ENCODE peak calls at places on chromosomes 4 and X, in four cellular contexts. S is SK-N-SH, A is K562, I is H1. J is an unnamed sample.

GRCh38 chr4:74157116-74157742 is 689 bp upstream of the MTHFD2L start:
- DNase-seq in S (no peak), A (peak), I (no peak), J (no peak)

GRCh38 chrX:30060718-30061117 is 154.6 kb upstream of the MAGEB2 start:
- DNase-seq in S (peak), A (no peak), I (no peak), J (peak)

GRCh38 chrX:33605997-33606396 is 394.6 kb upstream of the DMD start:
- DNase-seq in S (no peak), A (no peak), I (no peak), J (no peak)

GRCh38 chrX:3638280-3638873 is 75.1 kb downstream of the PRKX start:
- DNase-seq in S (peak), A (peak), I (peak), J (peak)

GRCh38 chrX:68998716-68999115 is 166.5 kb downstream of the PJA1 start:
- DNase-seq in S (no peak), A (no peak), I (peak), J (no peak)

GRCh38 chr4:87038837-87039715 is 104.3 kb downstream of the AFF1 start:
- DNase-seq in S (peak), A (no peak), I (peak), J (peak)

GRCh38 chr4:145907363-145907762 is 31.3 kb downstream of the ZNF827 start:
- DNase-seq in S (no peak), A (no peak), I (no peak), J (no peak)

GRCh38 chrX:72041166-72041565 is 90.5 kb downstream of the RTL5 start:
- DNase-seq in S (no peak), A (no peak), I (no peak), J (no peak)

GRCh38 chr4:1238676-1239000 is 10.3 kb downstream of the CTBP1 start:
- DNase-seq in S (peak), A (no peak), I (no peak), J (no peak)

GRCh38 chr4:73631565-73632226 is 11.5 kb upstream of the RASSF6 start:
- DNase-seq in S (no peak), A (no peak), I (no peak), J (no peak)

GRCh38 chrX:36348509-36348908 is 429.0 kb downstream of the CFAP47 start:
- DNase-seq in S (no peak), A (no peak), I (no peak), J (no peak)

GRCh38 chr4:13984996-13985780 is 357.7 kb upstream of the BOD1L1 start:
- DNase-seq in S (no peak), A (no peak), I (no peak), J (no peak)

GRCh38 chr4:37197899-37198298 is 46.6 kb upstream of the NWD2 start:
- DNase-seq in S (no peak), A (no peak), I (no peak), J (no peak)

GRCh38 chrX:68808686-68809357 is 20.0 kb upstream of the EFNB1 start:
- DNase-seq in S (peak), A (peak), I (no peak), J (peak)

GRCh38 chrX:6292599-6292998 is 63.9 kb upstream of the NLGN4X start:
- DNase-seq in S (peak), A (no peak), I (no peak), J (peak)

GRCh38 chrX:25017667-25018247 is 2.0 kb upstream of the ARX start:
- DNase-seq in S (peak), A (no peak), I (no peak), J (no peak)

GRCh38 chr4:10619220-10619619 is 65.3 kb downstream of the CLNK start:
- DNase-seq in S (no peak), A (no peak), I (no peak), J (no peak)
- TF ChIP-seq TEAD4 in S (no peak), A (no peak), I (no peak), J (no peak)

DNA sequence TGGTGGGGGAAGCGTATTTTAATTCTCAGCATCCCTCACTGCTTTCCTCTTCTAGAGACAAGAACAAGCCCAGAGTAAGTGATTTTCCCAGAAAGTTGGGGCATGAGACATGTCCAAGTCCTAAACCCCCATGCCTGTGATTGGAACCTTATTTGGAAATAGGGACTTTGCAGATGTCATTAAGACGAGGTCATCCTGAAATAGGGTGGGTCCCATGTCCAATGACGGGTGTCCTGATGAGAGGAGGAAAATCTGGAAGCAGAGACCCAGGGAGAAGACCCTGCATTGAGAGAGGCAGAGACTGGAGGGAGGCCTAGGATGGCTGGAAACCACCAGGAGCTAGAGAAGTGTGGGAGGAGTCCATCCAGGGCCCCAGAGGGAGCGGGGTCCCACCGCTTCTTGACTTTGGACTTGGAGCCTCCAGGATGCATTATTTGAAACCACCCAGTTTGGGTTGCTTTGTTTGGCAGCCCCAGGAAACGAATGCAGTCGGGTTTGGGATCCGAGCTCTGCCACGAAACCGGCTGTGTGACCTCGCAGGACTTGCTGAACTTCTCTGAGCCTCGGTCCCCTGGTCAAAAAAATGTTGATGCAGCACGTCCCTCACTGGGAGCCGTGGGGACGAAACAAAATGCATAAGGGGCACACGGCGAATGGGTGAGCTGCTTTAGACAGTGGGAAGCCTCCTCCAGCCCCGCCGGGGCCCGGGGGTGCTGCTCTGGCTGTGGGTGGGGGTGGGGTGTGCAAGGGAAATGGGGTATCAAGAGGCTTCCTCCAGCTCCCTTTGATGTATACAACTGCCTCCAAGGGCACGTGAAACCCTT is 113.9 kb downstream of the CPZ start:
- DNase-seq in S (no peak), A (no peak), I (peak), J (peak)
- TF ChIP-seq MAX in S (no peak), A (no peak), I (no peak), J (no peak)

GRCh38 chrX:41238543-41238942 is 95.4 kb upstream of the DDX3X start:
- DNase-seq in S (no peak), A (peak), I (no peak), J (no peak)
- TF ChIP-seq TEAD4 in S (no peak), A (no peak), I (no peak), J (no peak)

GRCh38 chrX:122586831-122587230 is 597.2 kb upstream of the GRIA3 start:
- DNase-seq in S (no peak), A (no peak), I (no peak), J (no peak)

GRCh38 chrX:122596998-122597397 is 587.1 kb upstream of the GRIA3 start:
- DNase-seq in S (no peak), A (no peak), I (no peak), J (no peak)

DNA sequence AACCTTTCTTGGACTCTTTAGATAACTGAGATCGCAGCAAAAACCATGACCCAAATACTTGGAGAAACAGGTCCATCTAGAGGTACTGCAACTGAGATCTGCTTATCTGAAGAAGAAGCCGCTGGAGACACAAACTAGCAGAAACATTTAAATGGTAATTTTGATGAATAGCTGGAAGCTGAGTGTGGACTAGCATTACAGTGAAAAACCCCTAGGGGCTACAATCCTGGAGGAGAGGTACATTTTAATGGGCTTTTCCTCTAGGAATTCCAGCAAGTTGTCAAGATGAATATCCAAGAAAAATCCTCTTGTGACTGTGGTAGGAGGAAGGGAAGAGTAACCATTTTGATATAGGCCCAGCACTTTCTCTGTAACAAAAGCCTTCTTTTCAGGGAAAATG is 592.5 kb upstream of the GRIA3 start:
- DNase-seq in S (no peak), A (no peak), I (no peak), J (no peak)
- TF ChIP-seq MAX in S (no peak), A (no peak), I (no peak), J (no peak)

DNA sequence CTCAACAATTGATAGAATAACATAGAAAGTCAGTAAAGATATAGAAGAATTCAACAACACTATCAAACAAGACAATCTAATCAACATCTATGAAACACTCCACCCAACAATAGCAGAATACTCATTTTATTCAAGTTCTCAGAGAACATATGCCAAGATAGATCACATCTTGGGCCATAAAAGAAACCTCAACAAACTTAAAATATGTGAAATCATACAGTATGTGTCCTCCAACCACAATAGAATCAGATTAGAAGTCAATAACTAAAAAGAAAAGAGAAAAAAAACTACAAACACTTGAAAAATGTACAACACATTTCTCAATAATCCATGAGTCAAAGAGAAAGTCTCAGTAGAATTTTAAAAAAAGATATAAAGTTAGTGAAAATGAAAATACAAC is 78.6 kb upstream of the LDB2 start:
- DNase-seq in S (no peak), A (no peak), I (no peak), J (no peak)
- TF ChIP-seq TEAD4 in S (no peak), A (no peak), I (no peak), J (no peak)

DNA sequence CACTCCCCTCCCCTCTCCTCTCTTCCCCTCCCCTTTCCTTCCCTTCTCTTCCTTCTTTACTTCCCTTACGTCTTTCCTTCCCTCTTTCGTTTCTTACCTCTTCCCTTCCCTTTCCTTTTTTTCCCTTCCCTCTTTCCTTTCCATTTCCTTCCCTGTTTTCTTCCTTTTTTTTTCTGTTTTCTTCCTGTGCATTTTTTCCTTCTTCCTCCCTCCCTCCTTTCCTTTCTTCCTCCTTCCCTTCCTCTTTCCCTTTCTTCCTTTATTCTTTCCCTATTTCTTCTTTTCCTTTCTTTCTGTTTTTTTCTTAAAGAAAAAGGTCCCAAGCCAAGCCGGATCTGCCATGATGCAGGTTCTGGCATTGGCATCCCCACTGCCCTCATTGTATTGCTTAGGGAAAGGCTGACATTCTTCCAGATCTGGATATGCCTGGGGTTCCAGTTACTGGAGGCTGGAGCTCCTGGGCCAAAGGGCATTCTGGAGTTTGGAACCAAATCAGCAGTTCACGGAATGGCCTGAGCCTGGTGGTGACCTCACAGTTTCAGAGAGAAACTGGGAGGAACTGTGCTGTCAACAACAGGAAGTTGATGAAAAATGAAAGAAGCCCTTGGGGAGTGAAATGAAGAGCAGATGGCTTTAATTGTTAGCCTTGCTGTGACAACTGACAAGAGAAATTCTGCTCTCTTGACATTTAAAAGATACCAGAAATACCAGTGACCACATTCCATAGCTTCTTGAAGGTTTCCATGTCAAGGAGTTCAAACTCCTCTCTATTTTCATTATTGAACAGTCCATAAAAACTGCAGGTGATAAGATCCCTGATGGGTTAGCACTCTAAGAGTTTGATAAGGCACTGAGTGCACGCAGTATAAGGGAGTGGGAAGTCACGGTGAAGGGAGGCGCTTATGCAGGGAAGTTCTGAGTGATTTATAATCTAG is 622.1 kb downstream of the SPRY1 start:
- DNase-seq in S (peak), A (no peak), I (no peak), J (no peak)
- TF ChIP-seq MAX in S (peak), A (no peak), I (no peak), J (no peak)

GRCh38 chr4:121784975-121785374 is 16.1 kb upstream of the EXOSC9 start:
- DNase-seq in S (no peak), A (no peak), I (no peak), J (no peak)
- TF ChIP-seq TEAD4 in S (peak), A (no peak), I (no peak), J (no peak)

GRCh38 chr4:33543941-33544450 is 2700.3 kb downstream of the ARAP2 start:
- DNase-seq in S (no peak), A (no peak), I (no peak), J (no peak)
- TF ChIP-seq MAX in S (no peak), A (no peak), I (no peak), J (no peak)

GRCh38 chr4:7753931-7754465 is 185.7 kb downstream of the AFAP1 start:
- DNase-seq in S (no peak), A (peak), I (no peak), J (no peak)
- TF ChIP-seq TEAD4 in S (no peak), A (no peak), I (no peak), J (no peak)